ENCODE peak calls at places on chromosomes 16 and 17, in ten cellular contexts. H, N, C, B, V, L, P, Z, A and T are unnamed samples.

GRCh38 chr16:30473231-30474061 is 904 bp downstream of the ITGAL start:
- DNase-seq in H (peak; percentile 42), N (no peak), C (no peak), B (no peak), V (peak; percentile 46), L (no peak), P (no peak), Z (peak; percentile 67), A (no peak), T (peak; percentile 20)

GRCh38 chr17:76466775-76467130 is 650 bp upstream of the AANAT start:
- DNase-seq in H (no peak), N (no peak), C (no peak), B (no peak), V (no peak), L (no peak), P (no peak), Z (no peak), A (no peak), T (no peak)

GRCh38 chr16:87725596-87726235 is 40.1 kb downstream of the KLHDC4 start:
- DNase-seq in H (no peak), N (peak; percentile 32), C (no peak), B (no peak), V (no peak), L (no peak), P (no peak), Z (peak; percentile 79), A (peak; percentile 74), T (no peak)

GRCh38 chr16:15979801-15980200 is 30.4 kb downstream of the ABCC1 start:
- DNase-seq in H (no peak), N (no peak), C (no peak), B (no peak), V (no peak), L (no peak), P (no peak), Z (no peak), A (no peak), T (no peak)

GRCh38 chr16:4361033-4361943 is 10.2 kb upstream of the PAM16 start:
- DNase-seq in H (no peak), N (no peak), C (no peak), B (no peak), V (no peak), L (no peak), P (no peak), Z (no peak), A (no peak), T (no peak)

GRCh38 chr16:54957403-54957802 is 26.7 kb downstream of the IRX5 start:
- DNase-seq in H (no peak), N (no peak), C (peak; percentile 35), B (peak; percentile 53), V (peak; percentile 48), L (peak; percentile 32), P (no peak), Z (no peak), A (no peak), T (no peak)

GRCh38 chr17:78497115-78497540 is 80.1 kb downstream of the DNAH17 start:
- DNase-seq in H (peak; percentile 19), N (peak; percentile 76), C (peak; percentile 63), B (peak; percentile 93), V (peak; percentile 45), L (peak; percentile 77), P (peak; percentile 90), Z (peak; percentile 80), A (peak; percentile 39), T (peak; percentile 32)

GRCh38 chr17:44865231-44865660 is 17.6 kb downstream of the HIGD1B start:
- DNase-seq in H (peak; percentile 31), N (peak; percentile 74), C (peak; percentile 52), B (peak; percentile 89), V (peak; percentile 78), L (peak; percentile 69), P (peak; percentile 75), Z (no peak), A (peak; percentile 34), T (peak; percentile 42)

GRCh38 chr17:4768281-4768680 is 3.4 kb upstream of the TM4SF5 start:
- DNase-seq in H (no peak), N (no peak), C (no peak), B (no peak), V (no peak), L (no peak), P (no peak), Z (no peak), A (no peak), T (no peak)

GRCh38 chr17:3335876-3336275 is 37.7 kb upstream of the OR3A1 start:
- DNase-seq in H (no peak), N (no peak), C (peak; percentile 29), B (no peak), V (no peak), L (no peak), P (no peak), Z (no peak), A (no peak), T (no peak)

GRCh38 chr17:47203984-47204721 is 5.0 kb upstream of the MYL4 start:
- DNase-seq in H (peak; percentile 30), N (no peak), C (peak; percentile 15), B (no peak), V (peak; percentile 62), L (no peak), P (no peak), Z (no peak), A (peak; percentile 53), T (no peak)

GRCh38 chr17:77602062-77602746 is 356.3 kb upstream of the TNRC6C start:
- DNase-seq in H (no peak), N (no peak), C (peak; percentile 68), B (peak; percentile 46), V (no peak), L (no peak), P (no peak), Z (peak; percentile 55), A (peak; percentile 53), T (no peak)

GRCh38 chr17:43694081-43694870 is 32.6 kb upstream of the MEOX1 start:
- DNase-seq in H (peak; percentile 44), N (peak; percentile 81), C (peak; percentile 72), B (peak; percentile 93), V (peak; percentile 75), L (peak; percentile 83), P (peak; percentile 60), Z (peak; percentile 82), A (peak; percentile 45), T (peak; percentile 55)

GRCh38 chr16:19907161-19907992 is 22.7 kb upstream of the GPRC5B start:
- DNase-seq in H (peak; percentile 24), N (peak; percentile 83), C (peak; percentile 48), B (peak; percentile 86), V (peak; percentile 81), L (peak; percentile 83), P (peak; percentile 61), Z (peak; percentile 77), A (peak; percentile 30), T (peak; percentile 46)

GRCh38 chr17:63492940-63493339 is 16.1 kb downstream of the ACE start:
- DNase-seq in H (no peak), N (no peak), C (no peak), B (no peak), V (no peak), L (no peak), P (no peak), Z (no peak), A (no peak), T (no peak)

GRCh38 chr17:64413505-64413904 is 22.8 kb upstream of the PECAM1 start:
- DNase-seq in H (no peak), N (no peak), C (no peak), B (no peak), V (no peak), L (no peak), P (no peak), Z (peak; percentile 69), A (no peak), T (no peak)

GRCh38 chr17:61248399-61248798 is 151.2 kb upstream of the TBX2 start:
- DNase-seq in H (no peak), N (no peak), C (no peak), B (no peak), V (no peak), L (no peak), P (no peak), Z (no peak), A (peak; percentile 31), T (no peak)

GRCh38 chr17:41666336-41666680 is 22.4 kb upstream of the EIF1 start:
- DNase-seq in H (peak; percentile 81), N (no peak), C (no peak), B (peak; percentile 58), V (no peak), L (peak; percentile 26), P (no peak), Z (peak; percentile 70), A (peak; percentile 49), T (peak; percentile 73)

GRCh38 chr17:67245073-67245693 is at the start of gene HELZ:
- DNase-seq in H (peak; percentile 68), N (peak; percentile 76), C (peak; percentile 82), B (peak; percentile 95), V (peak; percentile 66), L (peak; percentile 75), P (peak; percentile 82), Z (peak; percentile 87), A (peak; percentile 69), T (peak; percentile 70)

GRCh38 chr16:67884684-67885083 is at the start of gene NRN1L:
- DNase-seq in H (no peak), N (peak; percentile 91), C (peak; percentile 66), B (peak; percentile 96), V (no peak), L (peak; percentile 72), P (peak; percentile 61), Z (peak; percentile 91), A (peak; percentile 70), T (no peak)

GRCh38 chr17:49575524-49576120 is at the start of gene NXPH3:
- DNase-seq in H (peak; percentile 22), N (peak; percentile 82), C (peak; percentile 25), B (peak; percentile 97), V (peak; percentile 90), L (peak; percentile 90), P (peak; percentile 85), Z (peak; percentile 87), A (no peak), T (peak; percentile 47)

GRCh38 chr17:4960279-4960922 is 7.2 kb downstream of the SPAG7 start:
- DNase-seq in H (no peak), N (no peak), C (no peak), B (no peak), V (no peak), L (no peak), P (no peak), Z (no peak), A (no peak), T (no peak)

GRCh38 chr16:85646976-85647375 is 33.9 kb downstream of the GSE1 start:
- DNase-seq in H (no peak), N (no peak), C (no peak), B (no peak), V (no peak), L (no peak), P (no peak), Z (no peak), A (no peak), T (no peak)

GRCh38 chr16:17106243-17106791 is 364.4 kb downstream of the XYLT1 start:
- DNase-seq in H (no peak), N (no peak), C (no peak), B (no peak), V (no peak), L (no peak), P (no peak), Z (no peak), A (no peak), T (no peak)

GRCh38 chr17:39813631-39814030 is 50.5 kb downstream of the IKZF3 start:
- DNase-seq in H (peak; percentile 68), N (no peak), C (no peak), B (no peak), V (no peak), L (no peak), P (no peak), Z (no peak), A (no peak), T (peak; percentile 52)

GRCh38 chr17:79305831-79306687 is 231.4 kb downstream of the ENGASE start:
- DNase-seq in H (no peak), N (peak; percentile 46), C (no peak), B (no peak), V (no peak), L (no peak), P (no peak), Z (no peak), A (no peak), T (no peak)

GRCh38 chr16:12082207-12082606 is 105.7 kb downstream of the SNX29 start:
- DNase-seq in H (no peak), N (no peak), C (no peak), B (no peak), V (no peak), L (no peak), P (no peak), Z (no peak), A (no peak), T (no peak)

GRCh38 chr17:78995022-78995760 is 14.4 kb downstream of the CANT1 start:
- DNase-seq in H (no peak), N (no peak), C (no peak), B (peak; percentile 51), V (no peak), L (no peak), P (no peak), Z (peak; percentile 64), A (no peak), T (no peak)